ENCODE peak calls at places on chromosomes 3 and 15, in seven cellular contexts. One of them, this sample, is unnamed. For H3K4me1, the result is how much of the 10 kb centered on the place peaks cover.

GRCh38 chr15:90035095-90035834 is 34.1 kb downstream of the ZNF710 start:
- DNase-seq in left ventricle myocardium inferior: peak
- DNase-seq in GM23248: no peak
- DNase-seq in H9: no peak
- DNase-seq in IMR-90: peak
- DNase-seq in RWPE2: peak
- DNase-seq in kidney: peak
- DNase-seq in this sample: no peak

GRCh38 chr3:67509471-67510075 is 144.8 kb downstream of the SUCLG2 start:
- DNase-seq in RWPE2: no peak
- DNase-seq in kidney: no peak
- DNase-seq in GM23248: peak
- DNase-seq in IMR-90: peak
- DNase-seq in left ventricle myocardium inferior: no peak
- DNase-seq in H9: peak
- DNase-seq in this sample: no peak

GRCh38 chr15:35833590-35833989 is 287.6 kb upstream of the DPH6 start:
- DNase-seq in H9: no peak
- DNase-seq in left ventricle myocardium inferior: no peak
- DNase-seq in GM23248: peak
- DNase-seq in RWPE2: no peak
- DNase-seq in kidney: no peak
- DNase-seq in IMR-90: no peak
- DNase-seq in this sample: no peak

GRCh38 chr3:105444725-105445124 is 78.0 kb downstream of the ALCAM start:
- DNase-seq in H9: no peak
- DNase-seq in kidney: no peak
- DNase-seq in RWPE2: no peak
- DNase-seq in GM23248: peak
- DNase-seq in left ventricle myocardium inferior: no peak
- DNase-seq in IMR-90: peak
- DNase-seq in this sample: no peak

GRCh38 chr3:170517251-170517945 is 68.5 kb downstream of the SLC7A14 start:
- DNase-seq in IMR-90: no peak
- DNase-seq in left ventricle myocardium inferior: no peak
- DNase-seq in kidney: no peak
- DNase-seq in RWPE2: no peak
- DNase-seq in H9: no peak
- DNase-seq in GM23248: peak
- DNase-seq in this sample: no peak

GRCh38 chr15:47374222-47374621 is 343.1 kb upstream of the SEMA6D start:
- DNase-seq in IMR-90: peak
- DNase-seq in H9: peak
- DNase-seq in left ventricle myocardium inferior: no peak
- DNase-seq in RWPE2: no peak
- DNase-seq in GM23248: peak
- DNase-seq in kidney: no peak
- DNase-seq in this sample: no peak

GRCh38 chr15:70781236-70781635 is 17.9 kb upstream of the UACA start:
- DNase-seq in kidney: no peak
- DNase-seq in H9: peak
- DNase-seq in GM23248: no peak
- DNase-seq in left ventricle myocardium inferior: no peak
- DNase-seq in RWPE2: peak
- DNase-seq in IMR-90: no peak
- DNase-seq in this sample: no peak

GRCh38 chr3:113194747-113195400 is 16.5 kb upstream of the BOC start:
- DNase-seq in RWPE2: no peak
- DNase-seq in IMR-90: peak
- DNase-seq in GM23248: no peak
- DNase-seq in left ventricle myocardium inferior: no peak
- DNase-seq in H9: no peak
- DNase-seq in kidney: no peak
- DNase-seq in this sample: no peak

GRCh38 chr3:98561727-98562521 is 30.1 kb downstream of the GPR15 start:
- DNase-seq in IMR-90: peak
- DNase-seq in H9: no peak
- DNase-seq in kidney: no peak
- DNase-seq in GM23248: peak
- DNase-seq in left ventricle myocardium inferior: no peak
- DNase-seq in RWPE2: no peak
- DNase-seq in this sample: no peak

GRCh38 chr3:4376499-4376898 is 73.3 kb downstream of the SETMAR start:
- DNase-seq in left ventricle myocardium inferior: no peak
- DNase-seq in kidney: no peak
- DNase-seq in IMR-90: peak
- DNase-seq in GM23248: peak
- DNase-seq in RWPE2: no peak
- DNase-seq in H9: no peak
- DNase-seq in this sample: no peak

GRCh38 chr3:29694783-29695182 is 413.9 kb downstream of the RBMS3 start:
- DNase-seq in left ventricle myocardium inferior: no peak
- DNase-seq in RWPE2: no peak
- DNase-seq in kidney: no peak
- DNase-seq in IMR-90: peak
- DNase-seq in H9: no peak
- DNase-seq in GM23248: peak
- DNase-seq in this sample: no peak

GRCh38 chr15:70827721-70828120 is 26.2 kb downstream of the LARP6 start:
- DNase-seq in GM23248: no peak
- DNase-seq in IMR-90: no peak
- DNase-seq in RWPE2: no peak
- DNase-seq in H9: no peak
- DNase-seq in kidney: no peak
- DNase-seq in left ventricle myocardium inferior: no peak
- DNase-seq in this sample: no peak

GRCh38 chr3:188006726-188007393 is 147.1 kb upstream of the LPP start:
- DNase-seq in RWPE2: no peak
- DNase-seq in kidney: peak
- DNase-seq in H9: no peak
- DNase-seq in left ventricle myocardium inferior: no peak
- DNase-seq in IMR-90: no peak
- DNase-seq in GM23248: peak
- DNase-seq in this sample: no peak

GRCh38 chr15:90801803-90802202 is 66.6 kb upstream of the FURIN start:
- DNase-seq in IMR-90: no peak
- DNase-seq in kidney: no peak
- DNase-seq in RWPE2: peak
- DNase-seq in left ventricle myocardium inferior: no peak
- DNase-seq in GM23248: no peak
- DNase-seq in H9: no peak
- DNase-seq in this sample: no peak

GRCh38 chr15:73631915-73632669 is 1.1 kb downstream of the NPTN start:
- DNase-seq in RWPE2: no peak
- DNase-seq in GM23248: peak
- DNase-seq in kidney: no peak
- DNase-seq in H9: peak
- DNase-seq in IMR-90: peak
- DNase-seq in left ventricle myocardium inferior: no peak
- DNase-seq in this sample: no peak

GRCh38 chr15:92714457-92715401 is 59.2 kb upstream of the FAM174B start:
- DNase-seq in H9: peak
- DNase-seq in RWPE2: no peak
- DNase-seq in IMR-90: peak
- DNase-seq in kidney: peak
- DNase-seq in GM23248: peak
- DNase-seq in left ventricle myocardium inferior: peak
- DNase-seq in this sample: peak

GRCh38 chr15:39296955-39297354 is 283.9 kb upstream of the THBS1 start:
- DNase-seq in GM23248: no peak
- DNase-seq in left ventricle myocardium inferior: no peak
- DNase-seq in kidney: no peak
- DNase-seq in IMR-90: no peak
- DNase-seq in H9: no peak
- DNase-seq in RWPE2: no peak
- DNase-seq in this sample: no peak

GRCh38 chr3:99505646-99506269 is 132.6 kb upstream of the COL8A1 start:
- DNase-seq in kidney: no peak
- DNase-seq in IMR-90: peak
- DNase-seq in H9: no peak
- DNase-seq in RWPE2: no peak
- DNase-seq in GM23248: peak
- DNase-seq in left ventricle myocardium inferior: peak
- DNase-seq in this sample: no peak

GRCh38 chr3:192194081-192194480 is 533.3 kb downstream of the FGF12 start:
- DNase-seq in H9: no peak
- DNase-seq in left ventricle myocardium inferior: no peak
- DNase-seq in kidney: no peak
- DNase-seq in RWPE2: no peak
- DNase-seq in IMR-90: no peak
- DNase-seq in GM23248: no peak
- DNase-seq in this sample: no peak

GRCh38 chr3:101722394-101723173 is 1.8 kb upstream of the CEP97 start:
- DNase-seq in left ventricle myocardium inferior: no peak
- DNase-seq in IMR-90: no peak
- DNase-seq in GM23248: no peak
- DNase-seq in RWPE2: no peak
- DNase-seq in kidney: no peak
- DNase-seq in H9: no peak
- DNase-seq in this sample: peak

GRCh38 chr3:115885621-115886020 is 262.3 kb downstream of the GAP43 start:
- DNase-seq in IMR-90: peak
- DNase-seq in left ventricle myocardium inferior: no peak
- DNase-seq in GM23248: peak
- DNase-seq in H9: no peak
- DNase-seq in RWPE2: no peak
- DNase-seq in kidney: no peak
- DNase-seq in this sample: no peak

GRCh38 chr15:73305331-73306211 is 63.2 kb downstream of the HCN4 start:
- DNase-seq in RWPE2: peak
- DNase-seq in left ventricle myocardium inferior: no peak
- DNase-seq in H9: peak
- DNase-seq in kidney: no peak
- DNase-seq in IMR-90: peak
- DNase-seq in GM23248: peak
- DNase-seq in this sample: peak

GRCh38 chr3:121515862-121516261 is 29.9 kb downstream of the POLQ start:
- DNase-seq in kidney: no peak
- DNase-seq in IMR-90: no peak
- DNase-seq in RWPE2: no peak
- DNase-seq in left ventricle myocardium inferior: no peak
- DNase-seq in GM23248: no peak
- DNase-seq in H9: no peak
- DNase-seq in this sample: no peak

GRCh38 chr3:123002100-123002748 is 25.3 kb downstream of the SEMA5B start:
- DNase-seq in GM23248: no peak
- DNase-seq in left ventricle myocardium inferior: no peak
- DNase-seq in kidney: no peak
- DNase-seq in IMR-90: no peak
- DNase-seq in RWPE2: no peak
- DNase-seq in H9: no peak
- DNase-seq in this sample: no peak

GRCh38 chr3:128447561-128448013 is 19.1 kb downstream of the DNAJB8 start:
- DNase-seq in RWPE2: no peak
- DNase-seq in kidney: no peak
- DNase-seq in GM23248: no peak
- DNase-seq in IMR-90: no peak
- DNase-seq in left ventricle myocardium inferior: no peak
- DNase-seq in H9: no peak
- DNase-seq in this sample: no peak

GRCh38 chr15:70907784-70908471 is 15.3 kb downstream of the LRRC49 start:
- DNase-seq in RWPE2: no peak
- DNase-seq in H9: no peak
- DNase-seq in IMR-90: no peak
- DNase-seq in left ventricle myocardium inferior: no peak
- DNase-seq in GM23248: no peak
- DNase-seq in kidney: no peak
- DNase-seq in this sample: no peak

GRCh38 chr15:93451265-93451664 is 362.3 kb upstream of the RGMA start:
- DNase-seq in left ventricle myocardium inferior: no peak
- DNase-seq in kidney: no peak
- DNase-seq in H9: no peak
- DNase-seq in GM23248: no peak
- DNase-seq in RWPE2: no peak
- DNase-seq in IMR-90: no peak
- DNase-seq in this sample: no peak

DNA sequence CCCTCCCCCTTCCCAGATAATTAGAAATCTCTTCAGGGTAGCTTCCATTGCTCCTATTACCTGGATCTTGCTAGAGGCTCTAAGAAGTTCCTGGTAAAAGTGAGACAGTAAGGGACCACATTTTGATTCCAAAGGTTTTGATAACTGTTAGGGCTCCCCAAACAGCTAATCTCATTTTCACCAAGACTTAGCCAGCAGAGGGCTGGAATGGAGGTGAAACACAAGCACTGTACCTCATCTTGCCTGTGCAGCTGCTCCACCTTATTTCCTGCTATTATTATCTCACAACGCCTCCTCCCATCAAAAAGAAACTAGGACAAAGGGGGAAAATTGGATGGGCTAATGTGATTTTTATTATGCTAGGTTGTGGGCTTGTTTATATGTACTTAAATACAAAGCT is 7.3 kb downstream of the SETD5 start:
- DNase-seq in GM23248: no peak
- DNase-seq in H9: no peak
- DNase-seq in left ventricle myocardium inferior: no peak
- DNase-seq in IMR-90: no peak
- DNase-seq in RWPE2: no peak
- DNase-seq in kidney: no peak
- DNase-seq in this sample: peak
- H3K4me1 ChIP-seq in GM23248: half or more
- H3K4me1 ChIP-seq in H9: under half
- H3K4me1 ChIP-seq in left ventricle myocardium inferior: half or more
- H3K4me1 ChIP-seq in IMR-90: under half
- H3K4me1 ChIP-seq in RWPE2: half or more
- H3K4me1 ChIP-seq in kidney: under half
- H3K4me1 ChIP-seq in this sample: half or more

GRCh38 chr3:42020681-42021307 is 58.9 kb upstream of the ULK4 start:
- DNase-seq in IMR-90: peak
- DNase-seq in H9: no peak
- DNase-seq in GM23248: peak
- DNase-seq in kidney: no peak
- DNase-seq in RWPE2: no peak
- DNase-seq in left ventricle myocardium inferior: no peak
- DNase-seq in this sample: no peak
- H3K4me1 ChIP-seq in IMR-90: under half
- H3K4me1 ChIP-seq in H9: under half
- H3K4me1 ChIP-seq in GM23248: half or more
- H3K4me1 ChIP-seq in kidney: under half
- H3K4me1 ChIP-seq in RWPE2: half or more
- H3K4me1 ChIP-seq in left ventricle myocardium inferior: half or more
- H3K4me1 ChIP-seq in this sample: under half

GRCh38 chr3:157155591-157155990 is 4.4 kb downstream of the CCNL1 start:
- DNase-seq in RWPE2: no peak
- DNase-seq in kidney: no peak
- DNase-seq in GM23248: no peak
- DNase-seq in IMR-90: no peak
- DNase-seq in left ventricle myocardium inferior: no peak
- DNase-seq in H9: no peak
- DNase-seq in this sample: no peak
- H3K4me1 ChIP-seq in RWPE2: under half
- H3K4me1 ChIP-seq in kidney: under half
- H3K4me1 ChIP-seq in GM23248: under half
- H3K4me1 ChIP-seq in IMR-90: under half
- H3K4me1 ChIP-seq in left ventricle myocardium inferior: half or more
- H3K4me1 ChIP-seq in H9: under half
- H3K4me1 ChIP-seq in this sample: half or more

DNA sequence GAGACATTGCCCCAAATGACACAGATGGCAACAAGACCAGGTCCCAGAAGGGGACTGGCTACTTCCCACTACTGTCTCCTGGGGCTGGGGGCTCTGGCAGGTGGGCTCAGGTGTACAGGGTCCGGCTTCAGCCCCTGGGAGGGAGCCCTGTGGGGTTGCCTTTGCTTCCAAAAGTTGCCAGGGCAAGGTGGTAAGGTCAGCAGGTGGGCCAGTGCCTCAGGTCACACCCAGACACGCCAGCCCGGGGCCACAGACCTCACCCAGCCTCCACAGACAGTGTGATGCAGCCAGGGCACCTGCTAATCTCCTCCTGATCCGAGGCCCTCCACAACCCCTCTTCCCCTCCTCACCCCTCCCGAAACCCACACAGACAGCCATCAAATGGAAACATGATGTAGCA is 7.5 kb downstream of the OXTR start:
- DNase-seq in H9: peak
- DNase-seq in IMR-90: no peak
- DNase-seq in RWPE2: no peak
- DNase-seq in left ventricle myocardium inferior: no peak
- DNase-seq in kidney: no peak
- DNase-seq in GM23248: no peak
- DNase-seq in this sample: no peak
- H3K4me1 ChIP-seq in H9: under half
- H3K4me1 ChIP-seq in IMR-90: under half
- H3K4me1 ChIP-seq in RWPE2: under half
- H3K4me1 ChIP-seq in left ventricle myocardium inferior: under half
- H3K4me1 ChIP-seq in kidney: under half
- H3K4me1 ChIP-seq in GM23248: half or more
- H3K4me1 ChIP-seq in this sample: under half

This sample was measured in CD4-positive, alpha-beta memory T cell.